ENCODE peak calls at places on chromosomes 5 and 9, in four cellular contexts. One of them, this sample, is unnamed.
A peak's percentile ranks its signal among the peaks of the same experiment; 100 is the strongest.

GRCh38 chr9:126331964-126332748 is 5.5 kb downstream of the MVB12B start:
- DNase-seq in GM12891: no peak
- DNase-seq in GM12878: no peak
- DNase-seq in K562: no peak
- DNase-seq in this sample: no peak

GRCh38 chr9:107810493-107810931 is 320.9 kb upstream of the KLF4 start:
- DNase-seq in GM12891: no peak
- DNase-seq in K562: no peak
- DNase-seq in GM12878: no peak
- DNase-seq in this sample: no peak

GRCh38 chr5:114055318-114055788 is 306.5 kb upstream of the KCNN2 start:
- DNase-seq in K562: no peak
- DNase-seq in GM12891: no peak
- DNase-seq in GM12878: no peak
- DNase-seq in this sample: no peak

GRCh38 chr9:16310288-16311145 is 560.0 kb downstream of the BNC2 start:
- DNase-seq in GM12878: no peak
- DNase-seq in GM12891: no peak
- DNase-seq in K562: no peak
- DNase-seq in this sample: no peak

GRCh38 chr5:33241826-33242225 is 198.9 kb upstream of the TARS1 start:
- DNase-seq in GM12878: no peak
- DNase-seq in K562: no peak
- DNase-seq in GM12891: peak; percentile 5
- DNase-seq in this sample: no peak

GRCh38 chr5:7916171-7916804 is 47.3 kb downstream of the MTRR start:
- DNase-seq in GM12891: no peak
- DNase-seq in GM12878: no peak
- DNase-seq in K562: no peak
- DNase-seq in this sample: no peak

GRCh38 chr5:89930591-89931383 is 478.8 kb downstream of the CETN3 start:
- DNase-seq in GM12878: peak; percentile 59
- DNase-seq in K562: no peak
- DNase-seq in GM12891: no peak
- DNase-seq in this sample: no peak

GRCh38 chr9:128972956-128973355 is 25.5 kb downstream of the NUP188 start:
- DNase-seq in K562: no peak
- DNase-seq in GM12878: no peak
- DNase-seq in GM12891: no peak
- DNase-seq in this sample: no peak

GRCh38 chr5:149618581-149619248 is 37.4 kb downstream of the ARHGEF37 start:
- DNase-seq in K562: peak; percentile 76
- DNase-seq in GM12891: peak; percentile 43
- DNase-seq in GM12878: peak; percentile 62
- DNase-seq in this sample: no peak

GRCh38 chr5:11785771-11786342 is 118.4 kb downstream of the CTNND2 start:
- DNase-seq in GM12878: no peak
- DNase-seq in GM12891: no peak
- DNase-seq in K562: no peak
- DNase-seq in this sample: no peak

GRCh38 chr9:110891760-110892159 is 146.5 kb downstream of the LPAR1 start:
- DNase-seq in GM12878: no peak
- DNase-seq in K562: no peak
- DNase-seq in GM12891: no peak
- DNase-seq in this sample: no peak

GRCh38 chr5:10735569-10736255 is 25.3 kb downstream of the DAP start:
- DNase-seq in GM12891: peak; percentile 33
- DNase-seq in GM12878: no peak
- DNase-seq in K562: no peak
- DNase-seq in this sample: no peak

GRCh38 chr9:133163559-133164208 is at the start of gene GBGT1:
- DNase-seq in GM12891: no peak
- DNase-seq in GM12878: no peak
- DNase-seq in K562: peak; percentile 92
- DNase-seq in this sample: peak; percentile 61
- TF ChIP-seq POLR2A in GM12891: no peak
- TF ChIP-seq POLR2A in GM12878: no peak
- TF ChIP-seq POLR2A in K562: peak; percentile 73
- TF ChIP-seq POLR2A in this sample: no peak

GRCh38 chr9:92633879-92634278 is 36.1 kb downstream of the IPPK start:
- DNase-seq in GM12891: no peak
- DNase-seq in GM12878: no peak
- DNase-seq in K562: no peak
- DNase-seq in this sample: no peak

GRCh38 chr9:92627651-92628050 is 42.3 kb downstream of the IPPK start:
- DNase-seq in GM12891: no peak
- DNase-seq in GM12878: no peak
- DNase-seq in K562: no peak
- DNase-seq in this sample: no peak

GRCh38 chr9:92634712-92635605 is 35.0 kb downstream of the IPPK start:
- DNase-seq in K562: peak; percentile 82
- DNase-seq in GM12878: peak; percentile 15
- DNase-seq in GM12891: peak; percentile 85
- DNase-seq in this sample: peak; percentile 66

GRCh38 chr9:92632641-92633040 is 37.3 kb downstream of the IPPK start:
- DNase-seq in GM12878: no peak
- DNase-seq in K562: no peak
- DNase-seq in GM12891: no peak
- DNase-seq in this sample: no peak

DNA sequence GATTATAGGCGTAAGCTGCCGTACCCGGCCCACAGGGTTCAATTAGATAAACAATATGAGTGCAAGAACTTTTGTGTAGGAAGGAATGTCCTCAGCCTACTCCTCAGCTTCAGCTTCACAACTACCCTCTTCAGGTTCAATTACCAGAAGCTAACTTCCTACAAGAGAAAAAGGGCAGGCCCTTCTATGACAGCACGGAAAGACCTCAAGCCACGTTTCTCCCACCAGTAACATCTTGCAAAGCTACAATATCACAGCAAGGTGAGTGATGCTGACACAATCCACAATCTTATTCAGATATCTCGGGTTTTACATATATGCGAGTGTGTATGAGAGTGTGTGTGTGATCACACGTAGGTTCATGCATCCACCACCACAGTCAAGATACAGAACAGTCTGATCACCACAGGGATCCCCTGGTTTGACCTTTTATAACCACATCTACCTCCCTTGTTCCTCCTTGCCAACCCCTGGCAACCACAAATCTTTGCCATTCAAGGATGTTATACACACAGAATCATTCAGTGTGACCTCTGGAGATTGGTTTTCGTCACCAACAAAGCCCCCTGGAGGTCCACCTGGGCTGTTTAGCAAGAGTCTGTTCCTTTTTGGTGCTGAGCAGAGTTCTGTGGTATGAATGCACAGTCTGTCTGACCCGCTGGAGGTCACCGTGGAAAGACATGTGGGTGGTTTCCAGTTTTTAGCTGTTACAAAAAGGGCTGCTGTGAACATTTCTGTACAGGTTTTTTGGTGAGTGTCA is 38.3 kb downstream of the IPPK start:
- DNase-seq in K562: no peak
- DNase-seq in GM12891: no peak
- DNase-seq in GM12878: peak; percentile 5
- DNase-seq in this sample: no peak
- TF ChIP-seq TAF1 in K562: no peak
- TF ChIP-seq TAF1 in GM12891: no peak
- TF ChIP-seq TAF1 in GM12878: no peak
- TF ChIP-seq TAF1 in this sample: no peak

GRCh38 chr5:73998496-73998895 is 372.5 kb downstream of the ARHGEF28 start:
- DNase-seq in GM12891: no peak
- DNase-seq in K562: no peak
- DNase-seq in GM12878: no peak
- DNase-seq in this sample: no peak
- TF ChIP-seq POLR2AphosphoS5 in GM12891: no peak
- TF ChIP-seq POLR2AphosphoS5 in K562: no peak
- TF ChIP-seq POLR2AphosphoS5 in GM12878: no peak
- TF ChIP-seq POLR2AphosphoS5 in this sample: no peak

DNA sequence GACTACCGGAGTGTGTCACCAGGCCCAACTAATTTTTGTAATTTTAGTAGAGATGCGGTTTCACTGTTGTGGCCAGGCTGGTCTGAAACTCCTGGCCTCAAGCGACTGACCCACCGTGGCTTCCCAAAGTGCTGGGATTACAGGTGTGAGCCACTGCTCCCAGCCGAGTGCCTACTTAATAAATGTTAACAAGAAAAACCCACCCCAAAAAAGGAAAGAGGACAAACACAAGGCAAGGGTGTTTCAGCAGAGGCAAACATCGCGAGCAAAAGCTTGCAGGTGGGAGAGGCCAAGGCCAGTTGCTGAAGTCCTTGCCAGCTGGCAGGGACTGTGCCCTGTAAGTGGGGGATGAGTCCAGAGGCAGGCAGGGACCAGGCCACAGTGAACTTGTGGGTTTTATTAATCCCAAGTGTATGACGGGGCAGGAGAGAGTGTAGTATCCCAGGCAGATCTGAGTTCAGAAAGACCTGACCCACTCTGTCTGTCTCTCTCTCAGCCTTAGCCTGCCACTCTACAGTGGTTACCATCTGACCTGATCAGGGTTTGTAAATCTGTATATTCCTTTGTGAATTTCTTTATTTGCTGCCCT is 6.4 kb upstream of the FPGS start:
- DNase-seq in K562: no peak
- DNase-seq in GM12891: no peak
- DNase-seq in GM12878: no peak
- DNase-seq in this sample: no peak
- TF ChIP-seq POLR2A in K562: peak; percentile 37
- TF ChIP-seq POLR2A in GM12891: peak; percentile 28
- TF ChIP-seq POLR2A in GM12878: peak; percentile 48
- TF ChIP-seq POLR2A in this sample: peak; percentile 42

GRCh38 chr9:79974806-79975422 is 403.1 kb downstream of the TLE4 start:
- DNase-seq in GM12891: no peak
- DNase-seq in GM12878: no peak
- DNase-seq in K562: no peak
- DNase-seq in this sample: no peak
- TF ChIP-seq TAF1 in GM12891: no peak
- TF ChIP-seq TAF1 in GM12878: no peak
- TF ChIP-seq TAF1 in K562: no peak
- TF ChIP-seq TAF1 in this sample: no peak

GRCh38 chr5:159786901-159787691 is 129.2 kb upstream of the ADRA1B start:
- DNase-seq in GM12878: no peak
- DNase-seq in K562: no peak
- DNase-seq in GM12891: no peak
- DNase-seq in this sample: no peak
- TF ChIP-seq POLR2AphosphoS5 in GM12878: no peak
- TF ChIP-seq POLR2AphosphoS5 in K562: no peak
- TF ChIP-seq POLR2AphosphoS5 in GM12891: no peak
- TF ChIP-seq POLR2AphosphoS5 in this sample: no peak

GRCh38 chr5:16018970-16019369 is 160.6 kb downstream of the MARCHF11 start:
- DNase-seq in GM12891: no peak
- DNase-seq in GM12878: no peak
- DNase-seq in K562: no peak
- DNase-seq in this sample: no peak
- TF ChIP-seq POLR2A in GM12891: no peak
- TF ChIP-seq POLR2A in GM12878: no peak
- TF ChIP-seq POLR2A in K562: no peak
- TF ChIP-seq POLR2A in this sample: no peak